ENCODE peak calls at places on chromosomes 1 and 21, in seven cellular contexts. One of them, this sample, is unnamed.

GRCh38 chr1:16172964-16173446 is 17.1 kb upstream of the EPHA2 start:
- DNase-seq in nucleus accumbens: no peak
- DNase-seq in ovary: no peak
- DNase-seq in endothelial cell: no peak
- DNase-seq in mesenchymal stem cell: peak; percentile 74
- DNase-seq in stomach: peak; percentile 53
- DNase-seq in ureter: no peak
- DNase-seq in this sample: no peak

GRCh38 chr21:46619846-46620245 is 15.0 kb upstream of the S100B start:
- DNase-seq in ovary: no peak
- DNase-seq in endothelial cell: no peak
- DNase-seq in stomach: no peak
- DNase-seq in mesenchymal stem cell: no peak
- DNase-seq in nucleus accumbens: no peak
- DNase-seq in ureter: no peak
- DNase-seq in this sample: no peak

GRCh38 chr1:37477198-37477931 is 3.0 kb downstream of the ZC3H12A start:
- DNase-seq in stomach: peak; percentile 87
- DNase-seq in nucleus accumbens: no peak
- DNase-seq in ovary: peak; percentile 52
- DNase-seq in ureter: peak; percentile 81
- DNase-seq in mesenchymal stem cell: peak; percentile 83
- DNase-seq in endothelial cell: no peak
- DNase-seq in this sample: no peak

GRCh38 chr1:224169876-224170275 is 13.2 kb upstream of the DEGS1 start:
- DNase-seq in mesenchymal stem cell: no peak
- DNase-seq in ovary: no peak
- DNase-seq in ureter: no peak
- DNase-seq in endothelial cell: no peak
- DNase-seq in stomach: no peak
- DNase-seq in nucleus accumbens: no peak
- DNase-seq in this sample: no peak

GRCh38 chr1:210123924-210124589 is 108.5 kb upstream of the SERTAD4 start:
- DNase-seq in endothelial cell: no peak
- DNase-seq in ovary: no peak
- DNase-seq in ureter: no peak
- DNase-seq in stomach: no peak
- DNase-seq in mesenchymal stem cell: peak; percentile 34
- DNase-seq in nucleus accumbens: no peak
- DNase-seq in this sample: no peak

GRCh38 chr1:29240400-29240837 is 4.1 kb downstream of the PTPRU start:
- DNase-seq in ovary: no peak
- DNase-seq in stomach: no peak
- DNase-seq in mesenchymal stem cell: peak; percentile 24
- DNase-seq in endothelial cell: peak; percentile 36
- DNase-seq in ureter: no peak
- DNase-seq in nucleus accumbens: no peak
- DNase-seq in this sample: no peak

GRCh38 chr21:44454747-44455523 is at the start of gene LRRC3:
- DNase-seq in nucleus accumbens: peak; percentile 53
- DNase-seq in ovary: peak; percentile 90
- DNase-seq in ureter: peak; percentile 86
- DNase-seq in mesenchymal stem cell: peak; percentile 85
- DNase-seq in endothelial cell: peak; percentile 92
- DNase-seq in stomach: peak; percentile 88
- DNase-seq in this sample: peak; percentile 90

GRCh38 chr1:226644541-226645176 is 94.4 kb downstream of the ITPKB start:
- DNase-seq in ovary: peak; percentile 17
- DNase-seq in endothelial cell: no peak
- DNase-seq in stomach: no peak
- DNase-seq in nucleus accumbens: no peak
- DNase-seq in ureter: no peak
- DNase-seq in mesenchymal stem cell: peak; percentile 50
- DNase-seq in this sample: no peak

GRCh38 chr1:208203127-208203847 is 40.9 kb downstream of the PLXNA2 start:
- DNase-seq in ureter: no peak
- DNase-seq in endothelial cell: no peak
- DNase-seq in stomach: peak; percentile 81
- DNase-seq in ovary: peak; percentile 71
- DNase-seq in mesenchymal stem cell: peak; percentile 70
- DNase-seq in nucleus accumbens: peak; percentile 59
- DNase-seq in this sample: no peak

GRCh38 chr21:35651166-35651565 is 409.2 kb downstream of the SETD4 start:
- DNase-seq in endothelial cell: no peak
- DNase-seq in stomach: no peak
- DNase-seq in ureter: no peak
- DNase-seq in mesenchymal stem cell: no peak
- DNase-seq in ovary: no peak
- DNase-seq in nucleus accumbens: no peak
- DNase-seq in this sample: no peak

This sample was measured in type B pancreatic cell.